ENCODE peak calls at places on chromosomes 13 and 19, in four cellular contexts. C is heart left ventricle, S is AG08396, L is frontal cortex. E is an unnamed sample.
A peak's percentile ranks its signal among the peaks of the same experiment; 100 is the strongest.

GRCh38 chr13:106530209-106530906 is 5.1 kb downstream of the EFNB2 start:
- DNase-seq in C (no peak), S (no peak), L (no peak), E (no peak)

GRCh38 chr13:111621164-111621563 is 300.7 kb downstream of the TEX29 start:
- DNase-seq in C (no peak), S (no peak), L (no peak), E (no peak)

GRCh38 chr13:76790519-76791289 is 95.5 kb downstream of the KCTD12 start:
- DNase-seq in C (no peak), S (no peak), L (no peak), E (no peak)

GRCh38 chr13:43935878-43936277 is 56.2 kb downstream of the LACC1 start:
- DNase-seq in C (no peak), S (no peak), L (no peak), E (no peak)

GRCh38 chr19:58228584-58229254 is at the start of gene ZNF544:
- DNase-seq in C (peak; percentile 82), S (peak; percentile 90), L (peak; percentile 73), E (peak; percentile 86)

GRCh38 chr13:73544175-73544574 is 485.4 kb downstream of the KLF5 start:
- DNase-seq in C (no peak), S (no peak), L (no peak), E (no peak)

GRCh38 chr13:80251403-80251802 is 89.5 kb downstream of the SPRY2 start:
- DNase-seq in C (no peak), S (no peak), L (no peak), E (no peak)

GRCh38 chr13:62337109-62337880 is 921.6 kb upstream of the PCDH20 start:
- DNase-seq in C (no peak), S (no peak), L (no peak), E (no peak)

GRCh38 chr13:37058801-37059135 is 720 bp downstream of the SUPT20H start:
- DNase-seq in C (no peak), S (no peak), L (no peak), E (peak; percentile 22)

GRCh38 chr19:9860407-9860806 is 25.3 kb downstream of the PIN1 start:
- DNase-seq in C (no peak), S (no peak), L (no peak), E (no peak)

GRCh38 chr13:21979156-21979819 is 308.4 kb downstream of the FGF9 start:
- DNase-seq in C (no peak), S (peak; percentile 30), L (no peak), E (no peak)

GRCh38 chr19:39052243-39052746 is 19.9 kb upstream of the FBXO27 start:
- DNase-seq in C (peak; percentile 40), S (peak; percentile 50), L (no peak), E (peak; percentile 35)

GRCh38 chr19:6613711-6614110 is 22.8 kb upstream of the CD70 start:
- DNase-seq in C (no peak), S (no peak), L (no peak), E (no peak)

GRCh38 chr19:45515081-45515624 is 7.9 kb downstream of the VASP start:
- DNase-seq in C (peak; percentile 75), S (no peak), L (no peak), E (no peak)

GRCh38 chr19:18049390-18049789 is 37.3 kb downstream of the IL12RB1 start:
- DNase-seq in C (peak; percentile 96), S (peak; percentile 55), L (peak; percentile 62), E (peak; percentile 58)